ENCODE peak calls at places on chromosomes 4 and X, in five cellular contexts. C is endothelial cell of umbilical vein, K is HCT116, R is neuronal stem cell, O is MM.1S. T is an unnamed sample.

GRCh38 chr4:186217733-186218293 is 9.5 kb upstream of the KLKB1 start:
- DNase-seq in C (no peak), K (no peak), R (no peak), O (no peak), T (no peak)

GRCh38 chr4:10417720-10418119 is 39.5 kb downstream of the ZNF518B start:
- DNase-seq in C (peak), K (no peak), R (no peak), O (no peak), T (no peak)

GRCh38 chrX:119981286-119982070 is 37.9 kb upstream of the NKAP start:
- DNase-seq in C (peak), K (peak), R (no peak), O (peak), T (no peak)

GRCh38 chr4:6992728-6993655 is 50.2 kb upstream of the TADA2B start:
- DNase-seq in C (no peak), K (no peak), R (no peak), O (peak), T (peak)

GRCh38 chr4:139557506-139558110 is 1.6 kb upstream of the SETD7 start:
- DNase-seq in C (peak), K (no peak), R (no peak), O (no peak), T (no peak)

GRCh38 chrX:48493890-48494364 is 14.9 kb upstream of the PORCN start:
- DNase-seq in C (peak), K (peak), R (peak), O (peak), T (no peak)

GRCh38 chrX:101219840-101220191 is 230 bp downstream of the DRP2 start:
- DNase-seq in C (no peak), K (no peak), R (no peak), O (no peak), T (no peak)

GRCh38 chr4:95255396-95256107 is 293.2 kb downstream of the UNC5C start:
- DNase-seq in C (no peak), K (no peak), R (no peak), O (no peak), T (peak)

GRCh38 chrX:120301497-120301896 is 9.8 kb downstream of the TMEM255A start:
- DNase-seq in C (no peak), K (no peak), R (no peak), O (no peak), T (no peak)

GRCh38 chr4:73864365-73864764 is 4.8 kb upstream of the CXCL1 start:
- DNase-seq in C (peak), K (no peak), R (no peak), O (peak), T (no peak)

GRCh38 chrX:12360389-12360788 is 222.1 kb downstream of the FRMPD4 start:
- DNase-seq in C (peak), K (no peak), R (no peak), O (no peak), T (no peak)

GRCh38 chr4:182085051-182085480 is 158.1 kb upstream of the TENM3 start:
- DNase-seq in C (no peak), K (no peak), R (no peak), O (no peak), T (no peak)

GRCh38 chrX:154436597-154437397 is at the start of gene GDI1:
- DNase-seq in C (no peak), K (no peak), R (no peak), O (peak), T (peak)
- H2AFZ ChIP-seq in C (peak), K (no peak), R (peak), O (no peak), T (no peak)

GRCh38 chr4:175066923-175067627 is 148.9 kb downstream of the ADAM29 start:
- DNase-seq in C (no peak), K (no peak), R (no peak), O (peak), T (no peak)
- H2AFZ ChIP-seq in C (no peak), K (no peak), R (no peak), O (no peak), T (no peak)

DNA sequence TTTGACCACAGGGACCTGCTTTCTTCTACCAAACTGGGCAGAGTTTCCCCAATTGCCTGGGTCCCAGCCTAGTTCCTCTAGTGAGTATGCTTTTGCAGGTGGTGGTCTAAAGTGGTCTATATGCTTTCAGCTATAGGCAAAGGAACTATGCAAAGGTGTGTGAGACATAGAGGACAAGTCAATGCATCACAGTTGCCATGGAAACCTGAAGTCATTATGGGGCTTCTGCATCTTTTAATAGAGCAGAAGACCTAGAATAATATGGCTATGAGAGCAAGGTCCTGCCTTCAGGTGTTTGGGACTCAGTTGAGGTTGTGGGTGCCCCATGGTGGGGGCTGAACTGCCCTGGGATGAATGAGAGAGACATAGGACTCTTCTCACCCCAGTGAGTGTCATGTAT is 92.1 kb upstream of the RAB40AL start:
- DNase-seq in C (no peak), K (no peak), R (no peak), O (no peak), T (no peak)
- H2AFZ ChIP-seq in C (no peak), K (no peak), R (no peak), O (no peak), T (no peak)

DNA sequence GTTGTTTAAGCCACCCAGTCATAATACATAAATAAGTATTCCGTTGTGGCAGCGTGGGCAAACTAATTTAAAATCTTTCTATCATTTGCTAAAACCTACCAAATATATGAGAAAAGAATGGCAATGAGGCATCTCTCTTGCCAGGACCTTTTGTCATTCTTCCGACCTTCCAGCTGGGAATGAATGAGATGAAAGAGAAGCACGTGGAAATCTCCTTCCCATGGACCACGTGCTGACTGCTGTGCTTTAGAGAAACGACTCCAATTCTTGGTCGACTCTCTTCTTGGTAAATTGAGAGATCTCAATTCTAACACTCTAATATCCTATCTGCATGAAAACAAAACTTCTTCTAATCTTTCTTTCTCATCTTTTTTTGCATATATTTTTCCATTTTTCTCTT is 116.5 kb downstream of the COL25A1 start:
- DNase-seq in C (no peak), K (no peak), R (no peak), O (no peak), T (no peak)
- H2AFZ ChIP-seq in C (no peak), K (no peak), R (no peak), O (no peak), T (no peak)

GRCh38 chrX:38965883-38966282 is 164.6 kb downstream of the MID1IP1 start:
- DNase-seq in C (no peak), K (no peak), R (peak), O (no peak), T (no peak)
- H2AFZ ChIP-seq in C (no peak), K (no peak), R (peak), O (no peak), T (no peak)

DNA sequence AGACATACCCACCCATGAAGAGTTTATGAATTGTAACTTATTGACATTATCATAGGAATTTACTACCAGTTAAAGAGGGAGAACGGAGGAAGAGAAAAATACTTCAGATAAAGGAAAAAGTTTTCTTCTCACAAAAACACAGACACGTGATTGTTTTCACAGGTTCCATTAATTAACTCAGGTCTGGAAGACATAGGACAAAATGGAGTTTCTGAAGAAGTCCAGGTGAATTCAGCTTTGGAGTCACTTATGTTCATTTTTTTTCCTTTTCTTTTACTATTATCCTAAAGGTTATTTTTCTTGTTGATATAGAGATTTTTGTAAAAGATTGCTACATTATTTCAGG is 20.5 kb downstream of the NIPAL1 start:
- DNase-seq in C (no peak), K (no peak), R (no peak), O (no peak), T (no peak)
- H2AFZ ChIP-seq in C (no peak), K (no peak), R (no peak), O (no peak), T (no peak)

DNA sequence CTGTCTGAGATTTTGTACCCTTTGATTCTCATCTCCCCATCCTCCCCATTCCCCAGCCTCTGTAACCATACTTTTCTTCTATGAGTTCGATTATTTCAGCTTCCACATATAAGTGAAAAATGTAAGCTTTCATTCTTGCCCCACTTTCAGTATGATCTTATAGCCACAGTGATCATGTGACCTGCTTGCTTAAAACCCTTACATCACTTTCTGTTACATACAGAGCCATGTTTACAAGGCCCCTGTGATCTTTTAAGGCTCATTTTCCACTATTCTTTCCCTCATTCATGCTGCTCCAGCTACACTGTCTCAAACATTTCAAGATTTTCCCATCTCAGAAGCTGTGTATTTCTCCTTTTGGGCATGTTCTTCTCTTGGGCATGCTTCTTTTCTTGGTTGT is 147.7 kb downstream of the DCK start:
- DNase-seq in C (no peak), K (no peak), R (no peak), O (peak), T (no peak)
- H2AFZ ChIP-seq in C (no peak), K (no peak), R (peak), O (peak), T (no peak)

GRCh38 chr4:137611998-137612700 is 79.9 kb upstream of the PCDH18 start:
- DNase-seq in C (no peak), K (no peak), R (no peak), O (no peak), T (no peak)

GRCh38 chr4:137614491-137614890 is 82.2 kb upstream of the PCDH18 start:
- DNase-seq in C (no peak), K (no peak), R (no peak), O (no peak), T (no peak)

GRCh38 chr4:137610960-137611359 is 78.7 kb upstream of the PCDH18 start:
- DNase-seq in C (peak), K (no peak), R (no peak), O (peak), T (peak)

GRCh38 chr4:137608085-137608484 is 75.8 kb upstream of the PCDH18 start:
- DNase-seq in C (no peak), K (no peak), R (no peak), O (no peak), T (no peak)

GRCh38 chr4:137609693-137610450 is 77.6 kb upstream of the PCDH18 start:
- DNase-seq in C (no peak), K (no peak), R (no peak), O (no peak), T (peak)
- H2AFZ ChIP-seq in C (no peak), K (no peak), R (peak), O (no peak), T (peak)

GRCh38 chr4:111494471-111494870 is 650.8 kb upstream of the FAM241A start:
- DNase-seq in C (no peak), K (no peak), R (no peak), O (no peak), T (no peak)

GRCh38 chr4:111494971-111495370 is 650.3 kb upstream of the FAM241A start:
- DNase-seq in C (no peak), K (no peak), R (no peak), O (no peak), T (no peak)

DNA sequence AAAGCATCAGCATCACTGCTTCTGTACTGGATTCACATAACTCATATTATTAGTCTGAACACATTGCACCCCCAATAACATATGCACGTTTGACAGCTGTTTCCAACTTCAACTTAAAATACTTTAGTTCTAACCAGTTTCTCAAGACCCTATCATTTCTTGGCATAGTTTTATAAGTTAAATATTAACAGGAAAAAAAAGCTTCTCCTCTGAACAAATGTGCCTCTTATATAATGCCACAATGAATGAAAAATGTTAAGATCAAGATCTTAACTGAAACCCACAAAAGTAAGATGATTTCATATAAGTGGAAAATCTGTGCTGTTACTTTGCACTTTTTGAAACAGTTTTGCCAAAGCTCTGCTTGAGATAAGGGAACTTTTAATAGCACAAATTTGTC is 652.8 kb upstream of the FAM241A start:
- DNase-seq in C (no peak), K (no peak), R (no peak), O (no peak), T (no peak)
- H2AFZ ChIP-seq in C (no peak), K (no peak), R (no peak), O (no peak), T (no peak)

GRCh38 chrX:131289527-131289926 is 421 bp upstream of the IGSF1 start:
- DNase-seq in C (no peak), K (no peak), R (no peak), O (no peak), T (peak)
- H2AFZ ChIP-seq in C (no peak), K (no peak), R (peak), O (peak), T (no peak)